ENCODE peak calls at places on chromosomes 2 and 18, in ten cellular contexts. One of them, this sample, is unnamed.
A peak's percentile ranks its signal among the peaks of the same experiment; 100 is the strongest.

GRCh38 chr18:74013955-74014354 is 133.7 kb downstream of the FBXO15 start:
- DNase-seq in fibroblast of pulmonary artery: peak; percentile 73
- DNase-seq in T-helper 2 cell: no peak
- DNase-seq in glomerular endothelial cell: no peak
- DNase-seq in T follicular helper cell: no peak
- DNase-seq in DMS53: peak; percentile 20
- DNase-seq in astrocyte of the spinal cord: peak; percentile 87
- DNase-seq in activated T-cell treated with anti-CD3 and anti-CD28 coated beads for 24 hours: no peak
- DNase-seq in left ventricle myocardium superior: no peak
- DNase-seq in AG04450: peak; percentile 18
- DNase-seq in this sample: no peak

GRCh38 chr18:62767321-62767720 is 52.0 kb downstream of the PHLPP1 start:
- DNase-seq in fibroblast of pulmonary artery: no peak
- DNase-seq in T-helper 2 cell: no peak
- DNase-seq in glomerular endothelial cell: no peak
- DNase-seq in T follicular helper cell: no peak
- DNase-seq in DMS53: no peak
- DNase-seq in astrocyte of the spinal cord: peak; percentile 82
- DNase-seq in activated T-cell treated with anti-CD3 and anti-CD28 coated beads for 24 hours: no peak
- DNase-seq in left ventricle myocardium superior: no peak
- DNase-seq in AG04450: no peak
- DNase-seq in this sample: no peak

GRCh38 chr2:167582619-167583018 is 664.8 kb downstream of the STK39 start:
- DNase-seq in fibroblast of pulmonary artery: no peak
- DNase-seq in T-helper 2 cell: no peak
- DNase-seq in glomerular endothelial cell: no peak
- DNase-seq in T follicular helper cell: no peak
- DNase-seq in DMS53: no peak
- DNase-seq in astrocyte of the spinal cord: no peak
- DNase-seq in activated T-cell treated with anti-CD3 and anti-CD28 coated beads for 24 hours: no peak
- DNase-seq in left ventricle myocardium superior: no peak
- DNase-seq in AG04450: no peak
- DNase-seq in this sample: no peak

GRCh38 chr2:235312571-235312970 is 181.3 kb upstream of the AGAP1 start:
- DNase-seq in fibroblast of pulmonary artery: no peak
- DNase-seq in T-helper 2 cell: no peak
- DNase-seq in glomerular endothelial cell: no peak
- DNase-seq in T follicular helper cell: no peak
- DNase-seq in DMS53: no peak
- DNase-seq in astrocyte of the spinal cord: no peak
- DNase-seq in activated T-cell treated with anti-CD3 and anti-CD28 coated beads for 24 hours: no peak
- DNase-seq in left ventricle myocardium superior: no peak
- DNase-seq in AG04450: no peak
- DNase-seq in this sample: no peak

GRCh38 chr2:122808286-122808969 is 1053.0 kb downstream of the TSN start:
- DNase-seq in fibroblast of pulmonary artery: no peak
- DNase-seq in T-helper 2 cell: no peak
- DNase-seq in glomerular endothelial cell: no peak
- DNase-seq in T follicular helper cell: no peak
- DNase-seq in DMS53: peak; percentile 30
- DNase-seq in astrocyte of the spinal cord: no peak
- DNase-seq in activated T-cell treated with anti-CD3 and anti-CD28 coated beads for 24 hours: no peak
- DNase-seq in left ventricle myocardium superior: no peak
- DNase-seq in AG04450: no peak
- DNase-seq in this sample: no peak

GRCh38 chr2:162118166-162119031 is 33.6 kb downstream of the GCG start:
- DNase-seq in fibroblast of pulmonary artery: peak; percentile 60
- DNase-seq in T-helper 2 cell: no peak
- DNase-seq in glomerular endothelial cell: no peak
- DNase-seq in T follicular helper cell: no peak
- DNase-seq in DMS53: no peak
- DNase-seq in astrocyte of the spinal cord: peak; percentile 74
- DNase-seq in activated T-cell treated with anti-CD3 and anti-CD28 coated beads for 24 hours: no peak
- DNase-seq in left ventricle myocardium superior: peak; percentile 65
- DNase-seq in AG04450: peak; percentile 13
- DNase-seq in this sample: no peak

GRCh38 chr2:112701092-112701491 is 19.7 kb upstream of the NT5DC4 start:
- DNase-seq in fibroblast of pulmonary artery: no peak
- DNase-seq in T-helper 2 cell: no peak
- DNase-seq in glomerular endothelial cell: no peak
- DNase-seq in T follicular helper cell: no peak
- DNase-seq in DMS53: no peak
- DNase-seq in astrocyte of the spinal cord: no peak
- DNase-seq in activated T-cell treated with anti-CD3 and anti-CD28 coated beads for 24 hours: no peak
- DNase-seq in left ventricle myocardium superior: no peak
- DNase-seq in AG04450: no peak
- DNase-seq in this sample: no peak

GRCh38 chr2:190181066-190181681 is 118.6 kb upstream of the MSTN start:
- DNase-seq in fibroblast of pulmonary artery: no peak
- DNase-seq in T-helper 2 cell: no peak
- DNase-seq in glomerular endothelial cell: no peak
- DNase-seq in T follicular helper cell: no peak
- DNase-seq in DMS53: peak; percentile 86
- DNase-seq in astrocyte of the spinal cord: no peak
- DNase-seq in activated T-cell treated with anti-CD3 and anti-CD28 coated beads for 24 hours: no peak
- DNase-seq in left ventricle myocardium superior: no peak
- DNase-seq in AG04450: no peak
- DNase-seq in this sample: peak; percentile 9

GRCh38 chr2:121087117-121087516 is 197.9 kb downstream of the TFCP2L1 start:
- DNase-seq in fibroblast of pulmonary artery: no peak
- DNase-seq in T-helper 2 cell: no peak
- DNase-seq in glomerular endothelial cell: no peak
- DNase-seq in T follicular helper cell: no peak
- DNase-seq in DMS53: no peak
- DNase-seq in astrocyte of the spinal cord: no peak
- DNase-seq in activated T-cell treated with anti-CD3 and anti-CD28 coated beads for 24 hours: no peak
- DNase-seq in left ventricle myocardium superior: no peak
- DNase-seq in AG04450: no peak
- DNase-seq in this sample: no peak

GRCh38 chr2:46767706-46768105 is 147.9 kb downstream of the MCFD2 start:
- DNase-seq in fibroblast of pulmonary artery: no peak
- DNase-seq in T-helper 2 cell: no peak
- DNase-seq in glomerular endothelial cell: no peak
- DNase-seq in T follicular helper cell: no peak
- DNase-seq in DMS53: no peak
- DNase-seq in astrocyte of the spinal cord: no peak
- DNase-seq in activated T-cell treated with anti-CD3 and anti-CD28 coated beads for 24 hours: no peak
- DNase-seq in left ventricle myocardium superior: no peak
- DNase-seq in AG04450: no peak
- DNase-seq in this sample: no peak

GRCh38 chr18:59009846-59010245 is 129.8 kb upstream of the SEC11C start:
- DNase-seq in fibroblast of pulmonary artery: no peak
- DNase-seq in T-helper 2 cell: no peak
- DNase-seq in glomerular endothelial cell: no peak
- DNase-seq in T follicular helper cell: no peak
- DNase-seq in DMS53: no peak
- DNase-seq in astrocyte of the spinal cord: no peak
- DNase-seq in activated T-cell treated with anti-CD3 and anti-CD28 coated beads for 24 hours: no peak
- DNase-seq in left ventricle myocardium superior: no peak
- DNase-seq in AG04450: no peak
- DNase-seq in this sample: no peak

GRCh38 chr2:35538796-35539195 is 816.8 kb upstream of the CRIM1 start:
- DNase-seq in fibroblast of pulmonary artery: no peak
- DNase-seq in T-helper 2 cell: no peak
- DNase-seq in glomerular endothelial cell: no peak
- DNase-seq in T follicular helper cell: no peak
- DNase-seq in DMS53: no peak
- DNase-seq in astrocyte of the spinal cord: peak; percentile 5
- DNase-seq in activated T-cell treated with anti-CD3 and anti-CD28 coated beads for 24 hours: no peak
- DNase-seq in left ventricle myocardium superior: no peak
- DNase-seq in AG04450: no peak
- DNase-seq in this sample: no peak

GRCh38 chr2:70087703-70088507 is 628 bp downstream of the PCBP1 start:
- DNase-seq in fibroblast of pulmonary artery: peak; percentile 58
- DNase-seq in T-helper 2 cell: peak; percentile 35
- DNase-seq in glomerular endothelial cell: no peak
- DNase-seq in T follicular helper cell: no peak
- DNase-seq in DMS53: peak; percentile 83
- DNase-seq in astrocyte of the spinal cord: peak; percentile 66
- DNase-seq in activated T-cell treated with anti-CD3 and anti-CD28 coated beads for 24 hours: peak; percentile 38
- DNase-seq in left ventricle myocardium superior: peak; percentile 61
- DNase-seq in AG04450: no peak
- DNase-seq in this sample: peak; percentile 61

GRCh38 chr2:179811042-179811441 is 50.4 kb downstream of the ZNF385B start:
- DNase-seq in fibroblast of pulmonary artery: no peak
- DNase-seq in T-helper 2 cell: no peak
- DNase-seq in glomerular endothelial cell: no peak
- DNase-seq in T follicular helper cell: no peak
- DNase-seq in DMS53: no peak
- DNase-seq in astrocyte of the spinal cord: no peak
- DNase-seq in activated T-cell treated with anti-CD3 and anti-CD28 coated beads for 24 hours: no peak
- DNase-seq in left ventricle myocardium superior: no peak
- DNase-seq in AG04450: no peak
- DNase-seq in this sample: no peak

GRCh38 chr2:73111300-73112025 is 1.3 kb downstream of the RAB11FIP5 start:
- DNase-seq in fibroblast of pulmonary artery: no peak
- DNase-seq in T-helper 2 cell: no peak
- DNase-seq in glomerular endothelial cell: no peak
- DNase-seq in T follicular helper cell: no peak
- DNase-seq in DMS53: peak; percentile 61
- DNase-seq in astrocyte of the spinal cord: peak; percentile 58
- DNase-seq in activated T-cell treated with anti-CD3 and anti-CD28 coated beads for 24 hours: no peak
- DNase-seq in left ventricle myocardium superior: peak; percentile 38
- DNase-seq in AG04450: no peak
- DNase-seq in this sample: peak; percentile 50

GRCh38 chr2:210099940-210100339 is 71.3 kb downstream of the KANSL1L start:
- DNase-seq in fibroblast of pulmonary artery: no peak
- DNase-seq in T-helper 2 cell: no peak
- DNase-seq in glomerular endothelial cell: no peak
- DNase-seq in T follicular helper cell: no peak
- DNase-seq in DMS53: no peak
- DNase-seq in astrocyte of the spinal cord: no peak
- DNase-seq in activated T-cell treated with anti-CD3 and anti-CD28 coated beads for 24 hours: no peak
- DNase-seq in left ventricle myocardium superior: no peak
- DNase-seq in AG04450: no peak
- DNase-seq in this sample: no peak

GRCh38 chr18:47500930-47501329 is 249.5 kb upstream of the SKOR2 start:
- DNase-seq in fibroblast of pulmonary artery: no peak
- DNase-seq in T-helper 2 cell: no peak
- DNase-seq in glomerular endothelial cell: no peak
- DNase-seq in T follicular helper cell: no peak
- DNase-seq in DMS53: no peak
- DNase-seq in astrocyte of the spinal cord: no peak
- DNase-seq in activated T-cell treated with anti-CD3 and anti-CD28 coated beads for 24 hours: no peak
- DNase-seq in left ventricle myocardium superior: no peak
- DNase-seq in AG04450: no peak
- DNase-seq in this sample: no peak

GRCh38 chr2:16537347-16537746 is 128.3 kb downstream of the CYRIA start:
- DNase-seq in fibroblast of pulmonary artery: no peak
- DNase-seq in T-helper 2 cell: no peak
- DNase-seq in glomerular endothelial cell: no peak
- DNase-seq in T follicular helper cell: no peak
- DNase-seq in DMS53: no peak
- DNase-seq in astrocyte of the spinal cord: peak; percentile 14
- DNase-seq in activated T-cell treated with anti-CD3 and anti-CD28 coated beads for 24 hours: no peak
- DNase-seq in left ventricle myocardium superior: no peak
- DNase-seq in AG04450: no peak
- DNase-seq in this sample: peak; percentile 28

GRCh38 chr2:103898561-103898960 is 955.4 kb upstream of the POU3F3 start:
- DNase-seq in fibroblast of pulmonary artery: no peak
- DNase-seq in T-helper 2 cell: no peak
- DNase-seq in glomerular endothelial cell: no peak
- DNase-seq in T follicular helper cell: no peak
- DNase-seq in DMS53: no peak
- DNase-seq in astrocyte of the spinal cord: no peak
- DNase-seq in activated T-cell treated with anti-CD3 and anti-CD28 coated beads for 24 hours: no peak
- DNase-seq in left ventricle myocardium superior: no peak
- DNase-seq in AG04450: no peak
- DNase-seq in this sample: no peak

GRCh38 chr2:216742411-216742810 is 47.1 kb upstream of the IGFBP5 start:
- DNase-seq in fibroblast of pulmonary artery: no peak
- DNase-seq in T-helper 2 cell: no peak
- DNase-seq in glomerular endothelial cell: no peak
- DNase-seq in T follicular helper cell: no peak
- DNase-seq in DMS53: no peak
- DNase-seq in astrocyte of the spinal cord: no peak
- DNase-seq in activated T-cell treated with anti-CD3 and anti-CD28 coated beads for 24 hours: no peak
- DNase-seq in left ventricle myocardium superior: peak; percentile 57
- DNase-seq in AG04450: no peak
- DNase-seq in this sample: no peak

GRCh38 chr2:191501390-191502168 is 176.4 kb upstream of the NABP1 start:
- DNase-seq in fibroblast of pulmonary artery: peak; percentile 80
- DNase-seq in T-helper 2 cell: no peak
- DNase-seq in glomerular endothelial cell: no peak
- DNase-seq in T follicular helper cell: no peak
- DNase-seq in DMS53: peak; percentile 64
- DNase-seq in astrocyte of the spinal cord: peak; percentile 75
- DNase-seq in activated T-cell treated with anti-CD3 and anti-CD28 coated beads for 24 hours: no peak
- DNase-seq in left ventricle myocardium superior: no peak
- DNase-seq in AG04450: no peak
- DNase-seq in this sample: peak; percentile 25

GRCh38 chr2:202116686-202117085 is 43.6 kb downstream of the KIAA2012 start:
- DNase-seq in fibroblast of pulmonary artery: no peak
- DNase-seq in T-helper 2 cell: no peak
- DNase-seq in glomerular endothelial cell: no peak
- DNase-seq in T follicular helper cell: no peak
- DNase-seq in DMS53: no peak
- DNase-seq in astrocyte of the spinal cord: no peak
- DNase-seq in activated T-cell treated with anti-CD3 and anti-CD28 coated beads for 24 hours: no peak
- DNase-seq in left ventricle myocardium superior: no peak
- DNase-seq in AG04450: no peak
- DNase-seq in this sample: no peak

GRCh38 chr2:50492452-50492851 is 539.5 kb downstream of the NRXN1 start:
- DNase-seq in fibroblast of pulmonary artery: peak; percentile 73
- DNase-seq in T-helper 2 cell: no peak
- DNase-seq in glomerular endothelial cell: peak; percentile 31
- DNase-seq in T follicular helper cell: peak; percentile 6
- DNase-seq in DMS53: peak; percentile 80
- DNase-seq in astrocyte of the spinal cord: peak; percentile 60
- DNase-seq in activated T-cell treated with anti-CD3 and anti-CD28 coated beads for 24 hours: no peak
- DNase-seq in left ventricle myocardium superior: no peak
- DNase-seq in AG04450: peak; percentile 16
- DNase-seq in this sample: peak; percentile 52

GRCh38 chr18:58394607-58395425 is 234.1 kb downstream of the ALPK2 start:
- DNase-seq in fibroblast of pulmonary artery: no peak
- DNase-seq in T-helper 2 cell: no peak
- DNase-seq in glomerular endothelial cell: no peak
- DNase-seq in T follicular helper cell: no peak
- DNase-seq in DMS53: no peak
- DNase-seq in astrocyte of the spinal cord: no peak
- DNase-seq in activated T-cell treated with anti-CD3 and anti-CD28 coated beads for 24 hours: no peak
- DNase-seq in left ventricle myocardium superior: no peak
- DNase-seq in AG04450: no peak
- DNase-seq in this sample: no peak

GRCh38 chr2:122734756-122735155 is 979.3 kb downstream of the TSN start:
- DNase-seq in fibroblast of pulmonary artery: peak; percentile 44
- DNase-seq in T-helper 2 cell: no peak
- DNase-seq in glomerular endothelial cell: no peak
- DNase-seq in T follicular helper cell: no peak
- DNase-seq in DMS53: no peak
- DNase-seq in astrocyte of the spinal cord: peak; percentile 60
- DNase-seq in activated T-cell treated with anti-CD3 and anti-CD28 coated beads for 24 hours: no peak
- DNase-seq in left ventricle myocardium superior: no peak
- DNase-seq in AG04450: no peak
- DNase-seq in this sample: no peak

GRCh38 chr2:176729706-176730569 is 460.7 kb downstream of the MTX2 start:
- DNase-seq in fibroblast of pulmonary artery: peak; percentile 65
- DNase-seq in T-helper 2 cell: no peak
- DNase-seq in glomerular endothelial cell: peak; percentile 20
- DNase-seq in T follicular helper cell: no peak
- DNase-seq in DMS53: no peak
- DNase-seq in astrocyte of the spinal cord: peak; percentile 81
- DNase-seq in activated T-cell treated with anti-CD3 and anti-CD28 coated beads for 24 hours: no peak
- DNase-seq in left ventricle myocardium superior: peak; percentile 27
- DNase-seq in AG04450: no peak
- DNase-seq in this sample: peak; percentile 100

GRCh38 chr2:218401834-218402370 is 2.2 kb downstream of the CTDSP1 start:
- DNase-seq in fibroblast of pulmonary artery: no peak
- DNase-seq in T-helper 2 cell: no peak
- DNase-seq in glomerular endothelial cell: no peak
- DNase-seq in T follicular helper cell: no peak
- DNase-seq in DMS53: no peak
- DNase-seq in astrocyte of the spinal cord: no peak
- DNase-seq in activated T-cell treated with anti-CD3 and anti-CD28 coated beads for 24 hours: no peak
- DNase-seq in left ventricle myocardium superior: no peak
- DNase-seq in AG04450: no peak
- DNase-seq in this sample: no peak

GRCh38 chr2:168216351-168217005 is 30.9 kb downstream of the STK39 start:
- DNase-seq in fibroblast of pulmonary artery: peak; percentile 41
- DNase-seq in T-helper 2 cell: no peak
- DNase-seq in glomerular endothelial cell: no peak
- DNase-seq in T follicular helper cell: no peak
- DNase-seq in DMS53: no peak
- DNase-seq in astrocyte of the spinal cord: peak; percentile 59
- DNase-seq in activated T-cell treated with anti-CD3 and anti-CD28 coated beads for 24 hours: no peak
- DNase-seq in left ventricle myocardium superior: no peak
- DNase-seq in AG04450: no peak
- DNase-seq in this sample: peak; percentile 12

This sample was measured in dermis microvascular lymphatic vessel endothelial cell.